ENCODE peak calls at places on chromosomes 4 and X, in four cellular contexts. One of them, this sample, is unnamed.
A peak's percentile ranks its signal among the peaks of the same experiment; 100 is the strongest.

GRCh38 chr4:121377065-121377464 is 3.8 kb downstream of the QRFPR start:
- DNase-seq in upper lobe of right lung: no peak
- DNase-seq in spleen: no peak
- DNase-seq in cardiac fibroblast: peak; percentile 15
- DNase-seq in this sample: no peak

GRCh38 chr4:73692284-73692683 is 48.1 kb upstream of the CXCL8 start:
- DNase-seq in cardiac fibroblast: no peak
- DNase-seq in upper lobe of right lung: no peak
- DNase-seq in spleen: no peak
- DNase-seq in this sample: no peak

GRCh38 chr4:106993846-106994245 is 42.3 kb downstream of the DKK2 start:
- DNase-seq in upper lobe of right lung: no peak
- DNase-seq in spleen: no peak
- DNase-seq in cardiac fibroblast: no peak
- DNase-seq in this sample: no peak

GRCh38 chrX:77788050-77788449 is 2.0 kb upstream of the ATRX start:
- DNase-seq in spleen: no peak
- DNase-seq in cardiac fibroblast: peak; percentile 51
- DNase-seq in upper lobe of right lung: no peak
- DNase-seq in this sample: no peak

GRCh38 chr4:107937040-107937439 is 5.7 kb downstream of the CYP2U1 start:
- DNase-seq in upper lobe of right lung: no peak
- DNase-seq in spleen: no peak
- DNase-seq in cardiac fibroblast: no peak
- DNase-seq in this sample: no peak

GRCh38 chrX:132433551-132433950 is 55.3 kb downstream of the MBNL3 start:
- DNase-seq in spleen: no peak
- DNase-seq in cardiac fibroblast: no peak
- DNase-seq in upper lobe of right lung: no peak
- DNase-seq in this sample: no peak

GRCh38 chr4:120870279-120870673 is 52.2 kb downstream of the PRDM5 start:
- DNase-seq in cardiac fibroblast: no peak
- DNase-seq in spleen: no peak
- DNase-seq in upper lobe of right lung: no peak
- DNase-seq in this sample: no peak

GRCh38 chrX:703466-704210 is 73.0 kb downstream of the SHOX start:
- DNase-seq in cardiac fibroblast: peak; percentile 12
- DNase-seq in spleen: no peak
- DNase-seq in upper lobe of right lung: no peak
- DNase-seq in this sample: no peak

GRCh38 chrX:154307207-154307606 is 11.6 kb downstream of the TKTL1 start:
- DNase-seq in cardiac fibroblast: no peak
- DNase-seq in upper lobe of right lung: no peak
- DNase-seq in spleen: peak; percentile 9
- DNase-seq in this sample: no peak

GRCh38 chr4:175127314-175127713 is 209.2 kb downstream of the ADAM29 start:
- DNase-seq in spleen: no peak
- DNase-seq in cardiac fibroblast: peak; percentile 47
- DNase-seq in upper lobe of right lung: no peak
- DNase-seq in this sample: no peak

GRCh38 chr4:102405706-102406510 is 60.6 kb upstream of the SLC39A8 start:
- DNase-seq in cardiac fibroblast: no peak
- DNase-seq in spleen: no peak
- DNase-seq in upper lobe of right lung: no peak
- DNase-seq in this sample: no peak

GRCh38 chr4:14816592-14817273 is 185.5 kb upstream of the CPEB2 start:
- DNase-seq in spleen: no peak
- DNase-seq in upper lobe of right lung: no peak
- DNase-seq in cardiac fibroblast: no peak
- DNase-seq in this sample: no peak

GRCh38 chr4:151569650-151570049 is 160.7 kb downstream of the FHIP1A start:
- DNase-seq in cardiac fibroblast: no peak
- DNase-seq in upper lobe of right lung: no peak
- DNase-seq in spleen: no peak
- DNase-seq in this sample: no peak

GRCh38 chr4:20020049-20020448 is 231.7 kb upstream of the SLIT2 start:
- DNase-seq in spleen: no peak
- DNase-seq in cardiac fibroblast: no peak
- DNase-seq in upper lobe of right lung: no peak
- DNase-seq in this sample: no peak

GRCh38 chr4:105994841-105995240 is 99.6 kb downstream of the NPNT start:
- DNase-seq in upper lobe of right lung: no peak
- DNase-seq in spleen: no peak
- DNase-seq in cardiac fibroblast: no peak
- DNase-seq in this sample: no peak

GRCh38 chrX:1860936-1861670 is 246.2 kb downstream of the ASMT start:
- DNase-seq in spleen: no peak
- DNase-seq in upper lobe of right lung: no peak
- DNase-seq in cardiac fibroblast: no peak
- DNase-seq in this sample: no peak

GRCh38 chr4:153570228-153570973 is 104.2 kb downstream of the TMEM131L start:
- DNase-seq in upper lobe of right lung: no peak
- DNase-seq in spleen: no peak
- DNase-seq in cardiac fibroblast: no peak
- DNase-seq in this sample: no peak

GRCh38 chr4:112312610-112313239 is 15.6 kb downstream of the ALPK1 start:
- DNase-seq in spleen: no peak
- DNase-seq in upper lobe of right lung: no peak
- DNase-seq in cardiac fibroblast: no peak
- DNase-seq in this sample: no peak

GRCh38 chrX:138745215-138745614 is 33.7 kb upstream of the FGF13 start:
- DNase-seq in cardiac fibroblast: peak; percentile 62
- DNase-seq in upper lobe of right lung: no peak
- DNase-seq in spleen: no peak
- DNase-seq in this sample: no peak

GRCh38 chrX:135194684-135195083 is 23.5 kb upstream of the CT55 start:
- DNase-seq in cardiac fibroblast: no peak
- DNase-seq in spleen: no peak
- DNase-seq in upper lobe of right lung: no peak
- DNase-seq in this sample: peak; percentile 67

GRCh38 chrX:121146059-121146628 is 98.7 kb downstream of the GLUD2 start:
- DNase-seq in cardiac fibroblast: peak; percentile 20
- DNase-seq in spleen: no peak
- DNase-seq in upper lobe of right lung: no peak
- DNase-seq in this sample: no peak

GRCh38 chrX:154714925-154715324 is 36.0 kb downstream of the GAB3 start:
- DNase-seq in upper lobe of right lung: no peak
- DNase-seq in spleen: no peak
- DNase-seq in cardiac fibroblast: peak; percentile 66
- DNase-seq in this sample: no peak

GRCh38 chr4:136967069-136967468 is 565.2 kb downstream of the PCDH18 start:
- DNase-seq in cardiac fibroblast: no peak
- DNase-seq in upper lobe of right lung: no peak
- DNase-seq in spleen: no peak
- DNase-seq in this sample: no peak

GRCh38 chr4:15964159-15964558 is 1.2 kb upstream of the FGFBP2 start:
- DNase-seq in spleen: no peak
- DNase-seq in cardiac fibroblast: no peak
- DNase-seq in upper lobe of right lung: no peak
- DNase-seq in this sample: no peak

GRCh38 chr4:15965325-15965724 is 2.4 kb upstream of the FGFBP2 start:
- DNase-seq in spleen: no peak
- DNase-seq in upper lobe of right lung: no peak
- DNase-seq in cardiac fibroblast: no peak
- DNase-seq in this sample: no peak

GRCh38 chr4:15963568-15963967 is 593 bp upstream of the FGFBP2 start:
- DNase-seq in spleen: peak; percentile 84
- DNase-seq in cardiac fibroblast: no peak
- DNase-seq in upper lobe of right lung: peak; percentile 70
- DNase-seq in this sample: no peak

GRCh38 chr4:15961778-15962510 is 1.0 kb downstream of the FGFBP2 start:
- DNase-seq in cardiac fibroblast: no peak
- DNase-seq in spleen: no peak
- DNase-seq in upper lobe of right lung: no peak
- DNase-seq in this sample: no peak

GRCh38 chr4:15963001-15963451 is at the start of gene FGFBP2:
- DNase-seq in upper lobe of right lung: no peak
- DNase-seq in cardiac fibroblast: peak; percentile 52
- DNase-seq in spleen: peak; percentile 85
- DNase-seq in this sample: no peak
- TF ChIP-seq CTCF in upper lobe of right lung: peak; percentile 25
- TF ChIP-seq CTCF in cardiac fibroblast: peak; percentile 50
- TF ChIP-seq CTCF in spleen: peak; percentile 56
- TF ChIP-seq CTCF in this sample: peak; percentile 86

GRCh38 chrX:129638917-129639316 is 15.8 kb downstream of the APLN start:
- DNase-seq in upper lobe of right lung: no peak
- DNase-seq in spleen: no peak
- DNase-seq in cardiac fibroblast: no peak
- DNase-seq in this sample: peak; percentile 47
- TF ChIP-seq CTCF in upper lobe of right lung: no peak
- TF ChIP-seq CTCF in spleen: no peak
- TF ChIP-seq CTCF in cardiac fibroblast: no peak
- TF ChIP-seq CTCF in this sample: no peak

DNA sequence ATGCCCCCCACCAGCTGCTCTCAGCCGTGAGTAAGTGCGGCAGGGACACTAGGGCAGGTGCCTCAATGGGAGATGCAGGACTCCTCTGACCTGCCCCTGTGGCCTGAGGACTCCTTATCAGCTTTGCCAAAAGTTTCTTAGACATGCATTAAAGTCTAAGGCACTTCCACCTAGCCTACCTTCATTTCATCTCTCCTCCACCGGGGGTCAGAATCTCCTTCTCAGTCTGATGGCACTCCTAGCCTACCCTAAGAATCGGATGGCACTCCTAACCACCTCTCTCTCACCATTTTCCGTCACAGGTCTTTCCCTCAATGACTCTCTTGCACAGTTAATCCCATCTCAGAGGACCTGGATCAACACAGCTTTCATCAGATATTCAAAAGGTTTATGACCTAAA is 85.9 kb downstream of the OTC start:
- DNase-seq in cardiac fibroblast: no peak
- DNase-seq in upper lobe of right lung: no peak
- DNase-seq in spleen: peak; percentile 41
- DNase-seq in this sample: no peak
- TF ChIP-seq CTCF in cardiac fibroblast: no peak
- TF ChIP-seq CTCF in upper lobe of right lung: no peak
- TF ChIP-seq CTCF in spleen: no peak
- TF ChIP-seq CTCF in this sample: no peak

DNA sequence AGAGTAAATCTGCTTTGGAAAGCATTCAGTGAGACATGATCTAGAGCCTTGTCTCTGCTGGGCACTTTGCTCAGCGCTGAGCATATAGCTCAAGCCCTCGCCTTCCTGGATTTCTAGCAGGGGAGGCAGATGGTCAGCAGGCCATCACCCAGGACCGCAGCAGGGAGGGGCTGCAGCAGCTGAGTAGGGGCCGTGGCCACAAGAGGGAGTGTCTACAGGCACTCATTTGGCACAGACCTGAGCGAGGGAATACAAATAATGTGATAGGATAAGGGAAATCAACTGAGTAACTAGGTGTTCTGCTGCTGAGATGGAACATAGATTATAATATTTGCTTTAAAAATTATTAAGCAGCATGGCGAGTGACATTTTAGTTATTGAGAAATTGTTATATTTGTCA is 30.2 kb downstream of the OFD1 start:
- DNase-seq in cardiac fibroblast: no peak
- DNase-seq in spleen: no peak
- DNase-seq in upper lobe of right lung: no peak
- DNase-seq in this sample: no peak
- TF ChIP-seq CTCF in cardiac fibroblast: peak; percentile 11
- TF ChIP-seq CTCF in spleen: no peak
- TF ChIP-seq CTCF in upper lobe of right lung: peak; percentile 12
- TF ChIP-seq CTCF in this sample: peak; percentile 66

DNA sequence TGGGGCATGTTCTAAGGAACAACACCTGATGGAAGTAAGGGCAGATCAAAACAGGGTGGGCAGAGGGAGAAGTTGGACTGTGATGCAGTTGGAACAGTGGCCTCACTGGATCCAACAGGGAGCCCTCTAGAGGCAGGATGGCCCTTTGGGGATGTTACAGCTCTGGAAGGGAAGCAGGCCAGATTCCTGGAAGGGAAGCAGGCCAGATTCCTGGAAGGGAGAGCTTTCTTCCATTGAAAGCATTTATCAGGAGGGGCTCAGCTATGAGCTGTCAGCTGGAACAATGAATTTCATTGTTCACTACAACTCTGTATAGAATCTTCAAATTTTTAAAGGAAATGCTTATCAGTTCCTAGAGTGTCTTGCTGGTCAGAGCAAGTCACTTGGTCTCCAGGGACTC is 17.7 kb downstream of the IL15 start:
- DNase-seq in upper lobe of right lung: no peak
- DNase-seq in cardiac fibroblast: peak; percentile 54
- DNase-seq in spleen: no peak
- DNase-seq in this sample: no peak
- TF ChIP-seq CTCF in upper lobe of right lung: peak; percentile 53
- TF ChIP-seq CTCF in cardiac fibroblast: peak; percentile 65
- TF ChIP-seq CTCF in spleen: no peak
- TF ChIP-seq CTCF in this sample: peak; percentile 63

This sample was measured in chondrocyte.